ENCODE peak calls at places on chromosomes 3 and 15, in ten cellular contexts. Z is neural progenitor cell, B is upper lobe of left lung, W is PC-3, C is HepG2, D is GM23338, E is cardiac muscle cell, S is heart left ventricle, J is tibial artery, F is pancreas. R is an unnamed sample. For H3K27me3, the result is how much of the 10 kb centered on the place peaks cover.

GRCh38 chr3:108124337-108125150 is 33.7 kb upstream of the CD47 start:
- DNase-seq in Z (no peak), B (no peak), W (no peak), C (no peak), D (peak), E (no peak), S (no peak), J (no peak), F (no peak), R (no peak)

GRCh38 chr15:80744826-80745225 is 34.3 kb upstream of the CEMIP start:
- DNase-seq in Z (no peak), B (no peak), W (peak), C (no peak), D (no peak), E (no peak), S (no peak), J (no peak), F (no peak), R (no peak)

GRCh38 chr3:196624008-196624790 is 15.3 kb upstream of the NRROS start:
- DNase-seq in Z (no peak), B (peak), W (no peak), C (no peak), D (no peak), E (no peak), S (no peak), J (no peak), F (no peak), R (no peak)

GRCh38 chr3:125207507-125207906 is 5.0 kb downstream of the SLC12A8 start:
- DNase-seq in Z (no peak), B (no peak), W (no peak), C (no peak), D (no peak), E (no peak), S (no peak), J (no peak), F (peak), R (no peak)

GRCh38 chr3:112358311-112358780 is 25.4 kb downstream of the CD200 start:
- DNase-seq in Z (no peak), B (no peak), W (no peak), C (no peak), D (no peak), E (no peak), S (no peak), J (no peak), F (no peak), R (no peak)

GRCh38 chr3:56502738-56503137 is 34.5 kb upstream of the ERC2 start:
- DNase-seq in Z (no peak), B (no peak), W (no peak), C (no peak), D (no peak), E (no peak), S (no peak), J (no peak), F (no peak), R (no peak)

GRCh38 chr3:131549340-131549739 is 46.6 kb upstream of the MRPL3 start:
- DNase-seq in Z (no peak), B (no peak), W (peak), C (no peak), D (peak), E (no peak), S (no peak), J (no peak), F (no peak), R (no peak)

GRCh38 chr15:93987068-93987467 is 244.3 kb upstream of the MCTP2 start:
- DNase-seq in Z (no peak), B (no peak), W (no peak), C (no peak), D (no peak), E (no peak), S (no peak), J (no peak), F (no peak), R (no peak)

GRCh38 chr3:30370681-30371271 is 235.6 kb upstream of the TGFBR2 start:
- DNase-seq in Z (no peak), B (no peak), W (peak), C (peak), D (no peak), E (no peak), S (no peak), J (no peak), F (no peak), R (no peak)

GRCh38 chr15:85501574-85501973 is 121.2 kb downstream of the AKAP13 start:
- DNase-seq in Z (no peak), B (no peak), W (no peak), C (no peak), D (no peak), E (no peak), S (no peak), J (no peak), F (no peak), R (no peak)

GRCh38 chr15:32029862-32030781 is at the start of gene CHRNA7:
- DNase-seq in Z (peak), B (peak), W (peak), C (peak), D (peak), E (peak), S (peak), J (no peak), F (peak), R (peak)

GRCh38 chr3:43004282-43004681 is 25.2 kb downstream of the GASK1A start:
- DNase-seq in Z (no peak), B (no peak), W (peak), C (no peak), D (no peak), E (no peak), S (no peak), J (no peak), F (no peak), R (no peak)

GRCh38 chr15:25731411-25731810 is 131.7 kb downstream of the ATP10A start:
- DNase-seq in Z (no peak), B (no peak), W (peak), C (no peak), D (no peak), E (no peak), S (no peak), J (no peak), F (no peak), R (no peak)

GRCh38 chr15:38069001-38069400 is 134.6 kb downstream of the TMCO5A start:
- DNase-seq in Z (peak), B (peak), W (peak), C (no peak), D (no peak), E (no peak), S (no peak), J (no peak), F (no peak), R (no peak)

GRCh38 chr15:90598053-90598577 is 68.4 kb downstream of the CRTC3 start:
- DNase-seq in Z (peak), B (peak), W (no peak), C (peak), D (peak), E (no peak), S (peak), J (peak), F (no peak), R (peak)

GRCh38 chr3:73530030-73530411 is 94.7 kb downstream of the PDZRN3 start:
- DNase-seq in Z (no peak), B (no peak), W (no peak), C (no peak), D (no peak), E (no peak), S (no peak), J (no peak), F (no peak), R (no peak)

DNA sequence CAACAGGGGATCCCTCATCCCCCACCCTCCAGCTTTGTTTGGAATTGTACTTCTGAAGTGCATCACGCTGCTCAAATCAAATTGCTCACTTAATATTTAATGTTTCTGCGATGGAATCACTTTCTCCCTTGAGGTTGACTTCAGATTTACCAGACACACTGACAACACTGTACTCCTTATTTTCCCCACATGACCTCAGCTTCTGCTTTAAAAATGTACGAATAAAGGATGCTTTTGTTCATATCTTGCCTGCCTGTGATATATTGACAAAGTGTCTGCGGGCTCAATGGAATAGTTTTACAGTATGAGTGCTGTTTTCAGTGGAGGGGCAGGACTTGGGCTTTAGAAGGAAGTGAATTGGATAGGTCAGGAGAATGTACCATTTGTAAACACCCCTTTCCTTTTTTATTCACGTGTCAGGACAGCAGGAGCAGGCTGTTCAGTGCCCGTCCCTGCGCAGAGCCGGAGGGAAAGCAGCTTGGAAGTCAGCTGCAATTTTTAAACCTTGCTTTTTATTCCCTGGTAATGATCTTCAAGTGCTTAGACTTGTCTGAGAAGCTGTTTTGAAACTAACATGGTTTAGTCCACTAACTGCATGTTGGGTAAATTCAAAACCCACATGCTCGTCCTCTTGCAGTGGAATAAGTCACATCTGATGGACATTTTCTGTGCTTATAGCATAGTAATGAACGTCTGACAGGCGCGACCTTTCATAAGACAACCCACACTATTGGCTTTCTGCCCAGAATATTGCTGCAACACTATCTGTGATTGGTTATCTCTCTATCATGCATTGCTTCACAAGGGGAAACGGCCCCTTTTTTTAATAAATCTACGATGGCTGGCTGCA is 29.9 kb downstream of the MBNL1 start:
- DNase-seq in Z (peak), B (peak), W (peak), C (peak), D (no peak), E (peak), S (peak), J (no peak), F (peak), R (no peak)
- H3K4me3 ChIP-seq in Z (peak), B (peak), W (peak), C (peak), D (peak), E (peak), S (peak), J (peak), F (peak), R (peak)

GRCh38 chr3:40915346-40915865 is 283.9 kb upstream of the CTNNB1 start:
- DNase-seq in Z (no peak), B (no peak), W (no peak), C (no peak), D (no peak), E (no peak), S (no peak), J (no peak), F (no peak), R (peak)
- TF ChIP-seq CTCF in Z (no peak), B (no peak), W (no peak), C (no peak), D (no peak), E (no peak), S (no peak), J (no peak), F (no peak), R (no peak)

GRCh38 chr15:52798529-52799101 is 8.5 kb upstream of the ONECUT1 start:
- DNase-seq in Z (peak), B (no peak), W (no peak), C (no peak), D (peak), E (no peak), S (no peak), J (no peak), F (no peak), R (no peak)
- H3K27me3 ChIP-seq in Z (half or more), B (half or more), W (half or more), C (under half), D (half or more), E (half or more), S (half or more), J (under half), F (under half), R (under half)

GRCh38 chr3:141291610-141292345 is 60.2 kb downstream of the PXYLP1 start:
- DNase-seq in Z (no peak), B (no peak), W (no peak), C (no peak), D (no peak), E (peak), S (no peak), J (no peak), F (no peak), R (no peak)

GRCh38 chr3:141294848-141295247 is 63.2 kb downstream of the PXYLP1 start:
- DNase-seq in Z (no peak), B (no peak), W (peak), C (no peak), D (no peak), E (no peak), S (no peak), J (no peak), F (no peak), R (no peak)

GRCh38 chr3:141292346-141293058 is 60.9 kb downstream of the PXYLP1 start:
- DNase-seq in Z (no peak), B (no peak), W (no peak), C (no peak), D (no peak), E (no peak), S (no peak), J (no peak), F (no peak), R (no peak)

GRCh38 chr3:141289228-141289772 is 57.7 kb downstream of the PXYLP1 start:
- DNase-seq in Z (no peak), B (no peak), W (no peak), C (no peak), D (no peak), E (no peak), S (no peak), J (peak), F (no peak), R (no peak)

DNA sequence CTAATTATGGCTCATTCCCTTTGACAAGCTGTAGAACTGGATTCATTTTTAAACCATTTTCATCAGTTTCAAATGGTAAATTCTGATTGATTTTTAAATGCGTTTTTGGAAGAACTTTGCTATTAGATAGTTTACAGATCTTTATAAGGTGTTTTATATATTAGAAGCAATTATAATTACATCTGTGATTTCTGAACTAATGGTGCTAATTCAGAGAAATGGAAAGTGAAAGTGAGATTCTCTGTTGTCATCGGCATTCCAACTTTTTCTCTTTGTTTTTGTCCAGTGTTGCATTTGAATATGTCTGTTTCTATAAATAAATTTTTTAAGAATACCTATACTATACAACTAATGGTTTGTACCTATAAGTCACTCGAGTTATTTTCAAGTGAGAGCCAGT is 62.7 kb downstream of the PXYLP1 start:
- DNase-seq in Z (no peak), B (no peak), W (no peak), C (no peak), D (no peak), E (no peak), S (no peak), J (no peak), F (no peak), R (no peak)
- H3K4me3 ChIP-seq in Z (no peak), B (peak), W (peak), C (no peak), D (no peak), E (no peak), S (peak), J (peak), F (no peak), R (peak)

GRCh38 chr15:48855501-48856440 is 22.2 kb upstream of the EID1 start:
- DNase-seq in Z (peak), B (no peak), W (peak), C (peak), D (peak), E (peak), S (no peak), J (no peak), F (no peak), R (no peak)
- TF ChIP-seq CTCF in Z (peak), B (peak), W (peak), C (peak), D (peak), E (peak), S (peak), J (peak), F (peak), R (peak)

DNA sequence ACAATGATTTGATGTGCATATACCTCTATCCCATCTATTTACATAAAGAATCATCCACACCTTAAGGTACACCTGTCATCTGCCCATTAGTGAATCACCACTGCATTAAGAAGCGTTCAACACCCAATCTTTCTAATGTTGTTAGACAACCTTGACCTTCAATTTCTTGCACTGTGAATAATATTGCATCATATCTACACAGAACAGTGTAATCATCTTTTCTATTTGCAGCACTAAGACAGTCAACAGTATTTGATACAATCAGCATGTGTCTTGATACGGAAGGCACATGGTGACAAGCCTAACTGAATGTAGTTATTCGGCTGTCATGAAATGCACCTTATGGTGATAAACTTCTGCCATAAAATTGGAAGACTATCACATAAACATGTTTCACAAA is 253.8 kb upstream of the THRB start:
- DNase-seq in Z (no peak), B (no peak), W (no peak), C (no peak), D (no peak), E (no peak), S (no peak), J (no peak), F (no peak), R (no peak)
- H3K27me3 ChIP-seq in Z (under half), B (under half), W (half or more), C (under half), D (under half), E (under half), S (under half), J (under half), F (under half), R (under half)

R was measured in dorsolateral prefrontal cortex.